ENCODE peak calls at places on chromosome 7, in four cellular contexts. I, N, G and M are unnamed samples.

GRCh38 chr7:148886844-148887243 is 2.8 kb upstream of the EZH2 start:
- DNase-seq in G (no peak), I (no peak), N (no peak), M (no peak)

GRCh38 chr7:29207469-29207868 is 12.9 kb downstream of the CHN2 start:
- DNase-seq in N (peak; percentile 42), G (no peak), I (no peak), M (no peak)

GRCh38 chr7:101814996-101815825 is 2.2 kb upstream of the CUX1 start:
- DNase-seq in N (peak; percentile 40), G (peak; percentile 29), I (peak; percentile 62), M (no peak)

GRCh38 chr7:155787171-155787851 is 25.0 kb downstream of the SHH start:
- DNase-seq in I (no peak), G (no peak), N (peak; percentile 51), M (no peak)

GRCh38 chr7:93958651-93959050 is 37.1 kb downstream of the GNG11 start:
- DNase-seq in N (no peak), G (no peak), I (no peak), M (no peak)

GRCh38 chr7:74525881-74526280 is 72.2 kb downstream of the GTF2IRD1 start:
- DNase-seq in N (no peak), I (peak; percentile 94), G (no peak), M (no peak)

GRCh38 chr7:108135446-108136190 is 5.5 kb upstream of the LAMB4 start:
- DNase-seq in I (no peak), G (no peak), N (no peak), M (no peak)

GRCh38 chr7:92910076-92910475 is 73.7 kb upstream of the CDK6 start:
- DNase-seq in G (no peak), I (no peak), N (no peak), M (no peak)

GRCh38 chr7:88106430-88106829 is 113.4 kb downstream of the SRI start:
- DNase-seq in N (no peak), I (no peak), G (no peak), M (no peak)

GRCh38 chr7:44196450-44196872 is 4.3 kb upstream of the YKT6 start:
- DNase-seq in G (no peak), N (peak; percentile 78), I (peak; percentile 63), M (no peak)

GRCh38 chr7:28975987-28976386 is 17.9 kb upstream of the TRIL start:
- DNase-seq in G (no peak), N (peak; percentile 13), I (no peak), M (no peak)

GRCh38 chr7:70512719-70513118 is 619.2 kb upstream of the GALNT17 start:
- DNase-seq in G (no peak), I (no peak), N (no peak), M (no peak)

GRCh38 chr7:133344275-133344674 is 91.4 kb downstream of the EXOC4 start:
- DNase-seq in N (peak; percentile 35), I (no peak), G (no peak), M (no peak)

GRCh38 chr7:8271960-8272359 is 10.0 kb upstream of the ICA1 start:
- DNase-seq in I (no peak), G (no peak), N (no peak), M (no peak)

GRCh38 chr7:95246935-95247370 is 77.4 kb downstream of the PON1 start:
- DNase-seq in G (no peak), N (peak; percentile 81), I (peak; percentile 59), M (peak; percentile 61)

GRCh38 chr7:150788474-150789269 is 11.5 kb downstream of the TMEM176B start:
- DNase-seq in G (peak; percentile 59), N (peak; percentile 53), I (no peak), M (no peak)

GRCh38 chr7:19133390-19133789 is 11.8 kb downstream of the FERD3L start:
- DNase-seq in I (no peak), G (no peak), N (no peak), M (no peak)

GRCh38 chr7:3164363-3164762 is 120.7 kb upstream of the CARD11 start:
- DNase-seq in N (no peak), I (no peak), G (peak; percentile 24), M (no peak)
- H3K27ac ChIP-seq in N (no peak overlapping the region), I (no peak overlapping the region), G (no peak overlapping the region), M (no peak overlapping the region)

GRCh38 chr7:71824356-71824755 is 587.8 kb downstream of the CALN1 start:
- DNase-seq in N (peak; percentile 1), G (no peak), I (peak; percentile 33), M (no peak)
- H3K27ac ChIP-seq in N (no peak overlapping the region), G (no peak overlapping the region), I (no peak overlapping the region), M (no peak overlapping the region)

DNA sequence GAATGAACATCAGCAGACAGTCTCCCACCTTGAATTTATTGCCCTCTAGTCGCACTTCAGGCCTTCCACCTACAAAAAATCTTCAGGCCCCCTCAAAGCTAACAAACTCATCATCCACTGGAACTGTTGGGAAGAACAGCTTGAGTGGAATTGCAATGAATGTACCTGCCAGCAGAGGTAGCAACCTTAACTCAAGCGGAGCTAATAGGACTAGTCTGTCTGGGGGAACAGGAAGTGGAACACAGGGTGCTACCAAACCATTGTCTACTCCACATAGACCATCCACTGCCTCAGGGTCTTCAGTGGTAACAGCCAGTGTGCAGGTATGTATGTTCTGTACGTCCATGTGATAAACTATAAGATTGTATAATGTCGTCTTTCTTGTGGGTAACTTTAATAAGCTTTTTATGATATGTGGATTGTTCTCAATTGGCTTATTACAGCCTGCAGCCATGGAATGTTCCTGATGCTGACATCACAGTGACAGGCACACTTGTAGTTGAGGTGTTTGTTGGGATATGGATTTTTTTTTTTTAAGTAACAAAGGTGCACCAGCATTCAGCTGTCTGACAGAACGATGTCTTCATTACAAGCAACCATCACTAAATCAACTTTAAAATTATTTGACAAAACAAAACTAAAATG is 53.3 kb downstream of the UBN2 start:
- DNase-seq in I (no peak), G (no peak), N (no peak), M (no peak)
- H3K27ac ChIP-seq in I (no peak overlapping the region), G (no peak overlapping the region), N (no peak overlapping the region), M (no peak overlapping the region)

GRCh38 chr7:14834888-14835287 is 67.7 kb downstream of the DGKB start:
- DNase-seq in I (no peak), G (no peak), N (peak; percentile 83), M (no peak)
- H3K27ac ChIP-seq in I (no peak overlapping the region), G (peak overlapping the region; percentile 73), N (peak overlapping the region; percentile 70), M (no peak overlapping the region)

DNA sequence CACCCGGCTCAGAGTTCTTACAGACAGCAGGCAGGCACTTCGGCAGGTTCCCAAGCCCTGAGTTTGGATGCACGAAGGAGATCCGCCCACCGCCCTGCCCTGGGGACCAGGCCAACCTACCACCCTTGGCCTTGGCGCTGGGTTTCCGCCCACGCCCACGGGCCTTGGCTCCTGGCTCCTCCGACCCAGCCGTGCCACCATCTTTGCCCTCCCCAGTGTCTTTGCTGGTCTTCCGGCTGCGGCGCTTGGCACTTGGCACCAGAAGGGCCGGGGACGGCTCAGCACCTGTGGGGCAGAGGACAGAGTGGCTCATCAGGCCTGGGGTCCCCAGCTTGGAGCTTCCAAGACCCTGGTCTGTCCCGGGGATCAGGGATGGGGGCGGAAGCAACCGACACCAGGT is 32.1 kb downstream of the SLC29A4 start:
- DNase-seq in I (no peak), G (no peak), N (no peak), M (no peak)
- H3K27ac ChIP-seq in I (no peak overlapping the region), G (no peak overlapping the region), N (no peak overlapping the region), M (no peak overlapping the region)

DNA sequence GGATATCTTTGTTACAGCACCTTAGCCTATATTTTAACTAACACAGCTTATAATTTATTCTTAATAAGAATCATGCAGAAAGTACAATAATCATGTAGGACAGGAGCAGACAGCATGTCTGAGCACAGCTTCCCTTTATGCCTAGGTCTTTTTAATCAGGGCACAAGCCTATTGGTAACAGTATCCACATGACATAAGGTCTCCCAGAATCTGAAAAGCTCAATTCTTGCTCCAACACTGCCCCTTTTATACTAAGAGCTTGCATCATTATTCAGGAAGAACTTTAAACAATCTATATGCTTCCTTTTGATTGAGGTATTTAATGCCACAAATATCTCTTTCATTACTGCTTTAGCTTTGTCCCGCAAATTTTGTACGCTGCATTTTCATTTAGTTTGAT is 31.6 kb downstream of the IL6 start:
- DNase-seq in G (no peak), I (no peak), N (no peak), M (no peak)
- H3K27ac ChIP-seq in G (no peak overlapping the region), I (no peak overlapping the region), N (no peak overlapping the region), M (no peak overlapping the region)

DNA sequence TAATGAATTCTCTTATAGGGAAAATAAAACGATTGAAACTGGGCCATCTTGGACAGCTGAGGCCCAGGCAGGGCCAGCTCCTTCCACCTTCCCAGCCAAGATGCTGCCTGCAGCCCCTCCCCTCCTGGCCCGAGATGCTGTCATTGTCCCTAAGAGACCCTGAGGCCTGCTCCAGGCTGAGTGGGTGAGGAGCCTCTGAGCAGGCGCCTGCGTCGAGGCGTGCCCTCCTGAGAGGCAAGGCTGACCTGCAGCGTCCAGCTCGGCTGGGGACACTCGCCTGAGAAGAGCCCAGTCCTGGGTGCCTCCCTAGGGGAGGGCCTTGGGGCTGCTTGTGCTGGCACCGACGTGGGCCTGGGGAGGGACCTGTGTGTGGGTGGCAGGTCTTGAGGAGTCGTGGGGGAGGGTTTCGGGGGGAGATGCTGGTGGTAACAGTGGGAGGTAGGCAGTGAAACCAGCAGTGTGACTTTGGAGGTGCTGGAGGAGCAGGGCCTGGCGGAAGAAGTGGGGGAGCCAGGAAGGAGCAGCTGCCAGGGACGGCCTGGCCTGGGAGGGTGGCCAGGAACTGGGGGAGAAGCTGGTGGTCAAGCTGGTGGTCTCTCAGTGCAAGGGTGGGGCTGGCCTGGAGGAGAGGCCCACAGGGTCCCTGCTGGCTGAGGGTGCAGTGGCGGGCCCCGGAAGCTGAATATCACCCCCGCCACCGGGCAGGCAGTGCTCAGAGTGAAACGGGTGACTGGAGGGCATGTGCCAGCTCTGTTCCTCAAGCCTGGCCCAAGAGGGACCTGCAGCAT is 7.9 kb downstream of the GPR146 start:
- DNase-seq in N (no peak), I (no peak), G (peak; percentile 48), M (peak; percentile 86)
- H3K27ac ChIP-seq in N (no peak overlapping the region), I (no peak overlapping the region), G (peak overlapping the region; percentile 88), M (peak overlapping the region; percentile 46)

GRCh38 chr7:26183545-26184282 is 16.8 kb downstream of the HNRNPA2B1 start:
- DNase-seq in I (no peak), G (no peak), N (no peak), M (no peak)
- H3K27ac ChIP-seq in I (no peak overlapping the region), G (peak overlapping the region; percentile 44), N (peak overlapping the region; percentile 33), M (no peak overlapping the region)

DNA sequence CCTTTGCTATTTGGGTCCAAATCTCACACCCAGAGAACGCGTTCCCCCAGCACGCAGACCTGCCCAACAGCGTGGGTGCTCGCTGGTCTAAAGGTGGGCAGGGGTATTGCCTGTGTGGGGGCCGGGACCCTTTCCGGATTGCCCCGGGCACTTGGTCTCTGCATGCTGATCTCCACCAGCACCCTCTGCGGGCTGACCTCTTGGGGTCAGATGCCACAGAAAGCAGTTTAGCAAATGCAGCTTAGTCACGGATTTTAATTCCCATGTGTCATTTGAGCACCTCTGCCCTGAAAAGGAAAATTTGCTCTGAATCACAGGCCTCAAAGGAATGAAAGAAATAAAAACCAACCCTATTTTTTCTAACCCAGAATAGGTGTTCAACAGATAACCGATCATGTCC is 46.7 kb downstream of the PKD1L1 start:
- DNase-seq in N (peak; percentile 65), I (no peak), G (no peak), M (no peak)
- H3K27ac ChIP-seq in N (no peak overlapping the region), I (no peak overlapping the region), G (no peak overlapping the region), M (no peak overlapping the region)